ENCODE peak calls at places on chromosome 10, in ten cellular contexts. One of them, this sample, is unnamed.

GRCh38 chr10:4807803-4808507 is 18.1 kb upstream of the AKR1E2 start:
- DNase-seq in colonic mucosa: no peak
- DNase-seq in left lung: no peak
- DNase-seq in neural progenitor cell: no peak
- DNase-seq in CD8-positive, alpha-beta memory T cell: no peak
- DNase-seq in sigmoid colon: no peak
- DNase-seq in right cardiac atrium: no peak
- DNase-seq in aorta: no peak
- DNase-seq in OCI-LY7: no peak
- DNase-seq in HL-60: no peak
- DNase-seq in this sample: no peak

GRCh38 chr10:10871312-10871711 is 146.4 kb upstream of the CELF2 start:
- DNase-seq in colonic mucosa: no peak
- DNase-seq in left lung: no peak
- DNase-seq in neural progenitor cell: no peak
- DNase-seq in CD8-positive, alpha-beta memory T cell: no peak
- DNase-seq in sigmoid colon: no peak
- DNase-seq in right cardiac atrium: no peak
- DNase-seq in aorta: no peak
- DNase-seq in OCI-LY7: no peak
- DNase-seq in HL-60: no peak
- DNase-seq in this sample: no peak

GRCh38 chr10:50470345-50470744 is 153.4 kb downstream of the SGMS1 start:
- DNase-seq in colonic mucosa: peak
- DNase-seq in left lung: no peak
- DNase-seq in neural progenitor cell: peak
- DNase-seq in CD8-positive, alpha-beta memory T cell: no peak
- DNase-seq in sigmoid colon: no peak
- DNase-seq in right cardiac atrium: no peak
- DNase-seq in aorta: no peak
- DNase-seq in OCI-LY7: no peak
- DNase-seq in HL-60: no peak
- DNase-seq in this sample: no peak

GRCh38 chr10:99834410-99834809 is 52.0 kb downstream of the ABCC2 start:
- DNase-seq in colonic mucosa: no peak
- DNase-seq in left lung: no peak
- DNase-seq in neural progenitor cell: no peak
- DNase-seq in CD8-positive, alpha-beta memory T cell: no peak
- DNase-seq in sigmoid colon: no peak
- DNase-seq in right cardiac atrium: no peak
- DNase-seq in aorta: no peak
- DNase-seq in OCI-LY7: no peak
- DNase-seq in HL-60: no peak
- DNase-seq in this sample: no peak

GRCh38 chr10:68826764-68827591 is at the start of gene STOX1:
- DNase-seq in colonic mucosa: peak
- DNase-seq in left lung: peak
- DNase-seq in neural progenitor cell: peak
- DNase-seq in CD8-positive, alpha-beta memory T cell: peak
- DNase-seq in sigmoid colon: peak
- DNase-seq in right cardiac atrium: peak
- DNase-seq in aorta: peak
- DNase-seq in OCI-LY7: peak
- DNase-seq in HL-60: peak
- DNase-seq in this sample: peak

GRCh38 chr10:19931886-19932285 is 115.7 kb downstream of the PLXDC2 start:
- DNase-seq in colonic mucosa: no peak
- DNase-seq in left lung: no peak
- DNase-seq in neural progenitor cell: no peak
- DNase-seq in CD8-positive, alpha-beta memory T cell: no peak
- DNase-seq in sigmoid colon: no peak
- DNase-seq in right cardiac atrium: no peak
- DNase-seq in aorta: no peak
- DNase-seq in OCI-LY7: no peak
- DNase-seq in HL-60: no peak
- DNase-seq in this sample: no peak

GRCh38 chr10:118844731-118845573 is 90.2 kb upstream of the CACUL1 start:
- DNase-seq in colonic mucosa: no peak
- DNase-seq in left lung: no peak
- DNase-seq in neural progenitor cell: no peak
- DNase-seq in CD8-positive, alpha-beta memory T cell: no peak
- DNase-seq in sigmoid colon: no peak
- DNase-seq in right cardiac atrium: no peak
- DNase-seq in aorta: no peak
- DNase-seq in OCI-LY7: no peak
- DNase-seq in HL-60: no peak
- DNase-seq in this sample: no peak

GRCh38 chr10:102090772-102091171 is 25.6 kb downstream of the HPS6 start:
- DNase-seq in colonic mucosa: no peak
- DNase-seq in left lung: no peak
- DNase-seq in neural progenitor cell: no peak
- DNase-seq in CD8-positive, alpha-beta memory T cell: no peak
- DNase-seq in sigmoid colon: no peak
- DNase-seq in right cardiac atrium: no peak
- DNase-seq in aorta: no peak
- DNase-seq in OCI-LY7: no peak
- DNase-seq in HL-60: no peak
- DNase-seq in this sample: no peak

GRCh38 chr10:122650331-122650730 is 49.3 kb downstream of the C10orf120 start:
- DNase-seq in colonic mucosa: no peak
- DNase-seq in left lung: no peak
- DNase-seq in neural progenitor cell: no peak
- DNase-seq in CD8-positive, alpha-beta memory T cell: no peak
- DNase-seq in sigmoid colon: peak
- DNase-seq in right cardiac atrium: no peak
- DNase-seq in aorta: no peak
- DNase-seq in OCI-LY7: no peak
- DNase-seq in HL-60: no peak
- DNase-seq in this sample: no peak

GRCh38 chr10:124626759-124627380 is 117.3 kb downstream of the FAM53B start:
- DNase-seq in colonic mucosa: peak
- DNase-seq in left lung: peak
- DNase-seq in neural progenitor cell: no peak
- DNase-seq in CD8-positive, alpha-beta memory T cell: peak
- DNase-seq in sigmoid colon: no peak
- DNase-seq in right cardiac atrium: no peak
- DNase-seq in aorta: no peak
- DNase-seq in OCI-LY7: no peak
- DNase-seq in HL-60: no peak
- DNase-seq in this sample: no peak

GRCh38 chr10:86813101-86813500 is 56.7 kb downstream of the BMPR1A start:
- DNase-seq in colonic mucosa: no peak
- DNase-seq in left lung: no peak
- DNase-seq in neural progenitor cell: no peak
- DNase-seq in CD8-positive, alpha-beta memory T cell: no peak
- DNase-seq in sigmoid colon: no peak
- DNase-seq in right cardiac atrium: no peak
- DNase-seq in aorta: no peak
- DNase-seq in OCI-LY7: no peak
- DNase-seq in HL-60: no peak
- DNase-seq in this sample: no peak

GRCh38 chr10:11886851-11887250 is 63.7 kb downstream of the PROSER2 start:
- DNase-seq in colonic mucosa: no peak
- DNase-seq in left lung: no peak
- DNase-seq in neural progenitor cell: no peak
- DNase-seq in CD8-positive, alpha-beta memory T cell: no peak
- DNase-seq in sigmoid colon: no peak
- DNase-seq in right cardiac atrium: peak
- DNase-seq in aorta: peak
- DNase-seq in OCI-LY7: no peak
- DNase-seq in HL-60: no peak
- DNase-seq in this sample: no peak

GRCh38 chr10:119535310-119535709 is 7.2 kb downstream of the RGS10 start:
- DNase-seq in colonic mucosa: no peak
- DNase-seq in left lung: no peak
- DNase-seq in neural progenitor cell: no peak
- DNase-seq in CD8-positive, alpha-beta memory T cell: no peak
- DNase-seq in sigmoid colon: peak
- DNase-seq in right cardiac atrium: no peak
- DNase-seq in aorta: no peak
- DNase-seq in OCI-LY7: no peak
- DNase-seq in HL-60: no peak
- DNase-seq in this sample: no peak

GRCh38 chr10:76868088-76868949 is 769.3 kb downstream of the KCNMA1 start:
- DNase-seq in colonic mucosa: no peak
- DNase-seq in left lung: no peak
- DNase-seq in neural progenitor cell: no peak
- DNase-seq in CD8-positive, alpha-beta memory T cell: no peak
- DNase-seq in sigmoid colon: no peak
- DNase-seq in right cardiac atrium: no peak
- DNase-seq in aorta: no peak
- DNase-seq in OCI-LY7: no peak
- DNase-seq in HL-60: no peak
- DNase-seq in this sample: no peak

GRCh38 chr10:90064295-90064694 is 362.9 kb downstream of the KIF20B start:
- DNase-seq in colonic mucosa: no peak
- DNase-seq in left lung: no peak
- DNase-seq in neural progenitor cell: no peak
- DNase-seq in CD8-positive, alpha-beta memory T cell: no peak
- DNase-seq in sigmoid colon: no peak
- DNase-seq in right cardiac atrium: no peak
- DNase-seq in aorta: no peak
- DNase-seq in OCI-LY7: no peak
- DNase-seq in HL-60: no peak
- DNase-seq in this sample: no peak

GRCh38 chr10:29304259-29305030 is 15.6 kb downstream of the LYZL1 start:
- DNase-seq in colonic mucosa: peak
- DNase-seq in left lung: no peak
- DNase-seq in neural progenitor cell: peak
- DNase-seq in CD8-positive, alpha-beta memory T cell: no peak
- DNase-seq in sigmoid colon: peak
- DNase-seq in right cardiac atrium: no peak
- DNase-seq in aorta: no peak
- DNase-seq in OCI-LY7: peak
- DNase-seq in HL-60: no peak
- DNase-seq in this sample: peak

GRCh38 chr10:127874966-127875765 is 17.6 kb downstream of the CLRN3 start:
- DNase-seq in colonic mucosa: peak
- DNase-seq in left lung: no peak
- DNase-seq in neural progenitor cell: no peak
- DNase-seq in CD8-positive, alpha-beta memory T cell: no peak
- DNase-seq in sigmoid colon: no peak
- DNase-seq in right cardiac atrium: no peak
- DNase-seq in aorta: no peak
- DNase-seq in OCI-LY7: no peak
- DNase-seq in HL-60: no peak
- DNase-seq in this sample: no peak

GRCh38 chr10:129993621-129994020 is 29.5 kb upstream of the EBF3 start:
- DNase-seq in colonic mucosa: no peak
- DNase-seq in left lung: no peak
- DNase-seq in neural progenitor cell: no peak
- DNase-seq in CD8-positive, alpha-beta memory T cell: no peak
- DNase-seq in sigmoid colon: no peak
- DNase-seq in right cardiac atrium: no peak
- DNase-seq in aorta: no peak
- DNase-seq in OCI-LY7: no peak
- DNase-seq in HL-60: no peak
- DNase-seq in this sample: no peak

GRCh38 chr10:13074562-13075451 is 25.2 kb upstream of the OPTN start:
- DNase-seq in colonic mucosa: peak
- DNase-seq in left lung: peak
- DNase-seq in neural progenitor cell: peak
- DNase-seq in CD8-positive, alpha-beta memory T cell: no peak
- DNase-seq in sigmoid colon: peak
- DNase-seq in right cardiac atrium: peak
- DNase-seq in aorta: peak
- DNase-seq in OCI-LY7: peak
- DNase-seq in HL-60: no peak
- DNase-seq in this sample: peak

GRCh38 chr10:29517352-29517923 is 117.3 kb downstream of the SVIL start:
- DNase-seq in colonic mucosa: peak
- DNase-seq in left lung: no peak
- DNase-seq in neural progenitor cell: peak
- DNase-seq in CD8-positive, alpha-beta memory T cell: no peak
- DNase-seq in sigmoid colon: no peak
- DNase-seq in right cardiac atrium: peak
- DNase-seq in aorta: no peak
- DNase-seq in OCI-LY7: peak
- DNase-seq in HL-60: no peak
- DNase-seq in this sample: no peak

GRCh38 chr10:20593649-20594048 is 303.5 kb downstream of the NEBL start:
- DNase-seq in colonic mucosa: no peak
- DNase-seq in left lung: no peak
- DNase-seq in neural progenitor cell: no peak
- DNase-seq in CD8-positive, alpha-beta memory T cell: no peak
- DNase-seq in sigmoid colon: no peak
- DNase-seq in right cardiac atrium: no peak
- DNase-seq in aorta: no peak
- DNase-seq in OCI-LY7: no peak
- DNase-seq in HL-60: no peak
- DNase-seq in this sample: no peak

GRCh38 chr10:71255540-71255816 is 43.1 kb downstream of the UNC5B start:
- DNase-seq in colonic mucosa: no peak
- DNase-seq in left lung: no peak
- DNase-seq in neural progenitor cell: no peak
- DNase-seq in CD8-positive, alpha-beta memory T cell: no peak
- DNase-seq in sigmoid colon: no peak
- DNase-seq in right cardiac atrium: no peak
- DNase-seq in aorta: no peak
- DNase-seq in OCI-LY7: no peak
- DNase-seq in HL-60: no peak
- DNase-seq in this sample: no peak
- H3K27ac ChIP-seq in colonic mucosa: peak
- H3K27ac ChIP-seq in left lung: no peak
- H3K27ac ChIP-seq in neural progenitor cell: peak
- H3K27ac ChIP-seq in CD8-positive, alpha-beta memory T cell: no peak
- H3K27ac ChIP-seq in sigmoid colon: peak
- H3K27ac ChIP-seq in right cardiac atrium: no peak
- H3K27ac ChIP-seq in aorta: no peak
- H3K27ac ChIP-seq in OCI-LY7: no peak
- H3K27ac ChIP-seq in HL-60: no peak
- H3K27ac ChIP-seq in this sample: no peak

GRCh38 chr10:42697926-42698325 is 59.6 kb upstream of the ZNF33B start:
- DNase-seq in colonic mucosa: no peak
- DNase-seq in left lung: no peak
- DNase-seq in neural progenitor cell: no peak
- DNase-seq in CD8-positive, alpha-beta memory T cell: no peak
- DNase-seq in sigmoid colon: no peak
- DNase-seq in right cardiac atrium: no peak
- DNase-seq in aorta: no peak
- DNase-seq in OCI-LY7: no peak
- DNase-seq in HL-60: no peak
- DNase-seq in this sample: no peak
- H3K27ac ChIP-seq in colonic mucosa: no peak
- H3K27ac ChIP-seq in left lung: no peak
- H3K27ac ChIP-seq in neural progenitor cell: no peak
- H3K27ac ChIP-seq in CD8-positive, alpha-beta memory T cell: no peak
- H3K27ac ChIP-seq in sigmoid colon: no peak
- H3K27ac ChIP-seq in right cardiac atrium: no peak
- H3K27ac ChIP-seq in aorta: no peak
- H3K27ac ChIP-seq in OCI-LY7: no peak
- H3K27ac ChIP-seq in HL-60: no peak
- H3K27ac ChIP-seq in this sample: no peak

GRCh38 chr10:114974625-114975421 is 36.8 kb downstream of the TRUB1 start:
- DNase-seq in colonic mucosa: no peak
- DNase-seq in left lung: no peak
- DNase-seq in neural progenitor cell: no peak
- DNase-seq in CD8-positive, alpha-beta memory T cell: no peak
- DNase-seq in sigmoid colon: no peak
- DNase-seq in right cardiac atrium: no peak
- DNase-seq in aorta: no peak
- DNase-seq in OCI-LY7: no peak
- DNase-seq in HL-60: no peak
- DNase-seq in this sample: no peak
- H3K27ac ChIP-seq in colonic mucosa: no peak
- H3K27ac ChIP-seq in left lung: no peak
- H3K27ac ChIP-seq in neural progenitor cell: peak
- H3K27ac ChIP-seq in CD8-positive, alpha-beta memory T cell: no peak
- H3K27ac ChIP-seq in sigmoid colon: no peak
- H3K27ac ChIP-seq in right cardiac atrium: no peak
- H3K27ac ChIP-seq in aorta: no peak
- H3K27ac ChIP-seq in OCI-LY7: no peak
- H3K27ac ChIP-seq in HL-60: no peak
- H3K27ac ChIP-seq in this sample: no peak

GRCh38 chr10:34444223-34445183 is 370.6 kb downstream of the PARD3 start:
- DNase-seq in colonic mucosa: no peak
- DNase-seq in left lung: no peak
- DNase-seq in neural progenitor cell: no peak
- DNase-seq in CD8-positive, alpha-beta memory T cell: no peak
- DNase-seq in sigmoid colon: no peak
- DNase-seq in right cardiac atrium: no peak
- DNase-seq in aorta: no peak
- DNase-seq in OCI-LY7: no peak
- DNase-seq in HL-60: no peak
- DNase-seq in this sample: no peak
- H3K27ac ChIP-seq in colonic mucosa: no peak
- H3K27ac ChIP-seq in left lung: no peak
- H3K27ac ChIP-seq in neural progenitor cell: no peak
- H3K27ac ChIP-seq in CD8-positive, alpha-beta memory T cell: no peak
- H3K27ac ChIP-seq in sigmoid colon: no peak
- H3K27ac ChIP-seq in right cardiac atrium: no peak
- H3K27ac ChIP-seq in aorta: no peak
- H3K27ac ChIP-seq in OCI-LY7: no peak
- H3K27ac ChIP-seq in HL-60: no peak
- H3K27ac ChIP-seq in this sample: no peak